ENCODE peak calls at places on chromosomes 12 and 14, in four cellular contexts. L is COLO829, S is fibroblast of lung, N is cardiac fibroblast. R is an unnamed sample.
A peak's percentile ranks its signal among the peaks of the same experiment; 100 is the strongest.

GRCh38 chr12:75020068-75020557 is 189.5 kb downstream of the KCNC2 start:
- DNase-seq in N (no peak), S (no peak), L (no peak), R (peak; percentile 8)

GRCh38 chr14:98931911-98932310 is 340.1 kb downstream of the BCL11B start:
- DNase-seq in N (no peak), L (no peak), S (no peak), R (no peak)

GRCh38 chr12:57085999-57086950 is 2.6 kb upstream of the NAB2 start:
- DNase-seq in L (no peak), N (peak; percentile 92), S (peak; percentile 87), R (peak; percentile 62)

GRCh38 chr12:105275997-105276760 is 40.2 kb upstream of the APPL2 start:
- DNase-seq in N (no peak), S (no peak), L (no peak), R (no peak)

GRCh38 chr12:5716221-5716620 is 228.8 kb downstream of the ANO2 start:
- DNase-seq in L (no peak), N (no peak), S (peak; percentile 22), R (no peak)

GRCh38 chr12:98126637-98127335 is 388.6 kb upstream of the TMPO start:
- DNase-seq in L (peak; percentile 8), N (peak; percentile 0), S (no peak), R (no peak)

GRCh38 chr12:58387199-58387598 is 445.8 kb downstream of the ATP23 start:
- DNase-seq in N (peak; percentile 21), S (no peak), L (peak; percentile 89), R (peak; percentile 76)

GRCh38 chr12:126663304-126664094 is 1598.3 kb downstream of the AACS start:
- DNase-seq in S (no peak), N (peak; percentile 5), L (peak; percentile 5), R (no peak)

GRCh38 chr14:68808696-68809095 is 15.8 kb upstream of the ZFP36L1 start:
- DNase-seq in L (no peak), N (no peak), S (no peak), R (no peak)

GRCh38 chr12:1350055-1350933 is 244.1 kb downstream of the FBXL14 start:
- DNase-seq in S (peak; percentile 71), L (no peak), N (peak; percentile 50), R (no peak)

GRCh38 chr12:4251228-4251891 is 22.2 kb upstream of the CCND2 start:
- DNase-seq in S (no peak), N (no peak), L (no peak), R (no peak)

GRCh38 chr14:71289536-71289935 is 382.3 kb downstream of the PCNX1 start:
- DNase-seq in S (no peak), L (no peak), N (no peak), R (no peak)

GRCh38 chr12:50221228-50222008 is 54.2 kb upstream of the CERS5 start:
- DNase-seq in N (peak; percentile 93), L (no peak), S (peak; percentile 96), R (peak; percentile 66)

GRCh38 chr12:56029666-56030293 is 8.9 kb downstream of the IKZF4 start:
- DNase-seq in L (peak; percentile 35), S (peak; percentile 76), N (peak; percentile 84), R (no peak)

GRCh38 chr12:9813821-9814798 is 13.2 kb upstream of the KLRF1 start:
- DNase-seq in L (peak; percentile 54), N (peak; percentile 61), S (peak; percentile 36), R (peak; percentile 48)

GRCh38 chr14:35286707-35287106 is 5.5 kb upstream of the PSMA6 start:
- DNase-seq in N (no peak), S (no peak), L (no peak), R (no peak)

GRCh38 chr12:106181416-106182114 is 42.8 kb upstream of the NUAK1 start:
- DNase-seq in L (no peak), N (no peak), S (peak; percentile 33), R (no peak)

GRCh38 chr14:100731846-100732765 is 5.4 kb downstream of the DLK1 start:
- DNase-seq in L (no peak), N (no peak), S (no peak), R (no peak)

GRCh38 chr12:11729008-11729407 is 79.5 kb downstream of the ETV6 start:
- DNase-seq in N (no peak), L (no peak), S (no peak), R (no peak)

GRCh38 chr14:94494085-94494484 is 15.2 kb downstream of the SERPINA12 start:
- DNase-seq in L (no peak), N (no peak), S (no peak), R (no peak)

GRCh38 chr14:40268236-40268635 is 836.0 kb upstream of the FBXO33 start:
- DNase-seq in S (no peak), L (no peak), N (no peak), R (no peak)

GRCh38 chr14:96121660-96122395 is 82.7 kb downstream of the C14orf132 start:
- DNase-seq in N (peak; percentile 44), S (peak; percentile 82), L (peak; percentile 33), R (no peak)

R was measured in foreskin melanocyte.